ENCODE peak calls at places on chromosomes 13 and 19, in ten cellular contexts. G is brain microvascular endothelial cell, I is progenitor cell of endocrine pancreas, W is endothelial cell, L is thoracic aorta, D is glutamatergic neuron, M is tibial nerve, K is Peyer's patch, B is AG09309, C is HL-60. U is an unnamed sample.

GRCh38 chr13:79741006-79741405 is 260.1 kb downstream of the NDFIP2 start:
- DNase-seq in M (no peak), B (no peak), W (no peak), D (no peak), I (no peak), G (peak; percentile 42), K (no peak), L (no peak), C (no peak), U (no peak)

GRCh38 chr19:10805758-10806247 is 30.2 kb downstream of the TMED1 start:
- DNase-seq in K (no peak), W (no peak), M (no peak), L (no peak), B (no peak), D (peak; percentile 57), I (no peak), G (no peak), C (no peak), U (no peak)

GRCh38 chr13:49996166-49996915 is 501 bp upstream of the TRIM13 start:
- DNase-seq in C (peak; percentile 94), W (peak; percentile 90), L (peak; percentile 54), M (peak; percentile 89), B (peak; percentile 61), G (peak; percentile 76), D (peak; percentile 96), I (peak; percentile 88), K (peak; percentile 88), U (peak; percentile 92)

GRCh38 chr13:77543711-77544110 is 8.2 kb downstream of the SCEL start:
- DNase-seq in G (no peak), K (no peak), I (no peak), D (no peak), C (no peak), B (no peak), M (no peak), L (no peak), W (no peak), U (no peak)

GRCh38 chr13:113656015-113656588 is 1.9 kb downstream of the ATP4B start:
- DNase-seq in B (no peak), M (peak; percentile 8), D (peak; percentile 7), L (no peak), W (no peak), G (no peak), I (no peak), C (no peak), K (no peak), U (no peak)

GRCh38 chr19:42351079-42351735 is 25.8 kb downstream of the MEGF8 start:
- DNase-seq in C (no peak), W (no peak), K (no peak), M (no peak), G (no peak), B (no peak), D (no peak), I (no peak), L (no peak), U (no peak)

GRCh38 chr13:94620286-94620896 is 18.7 kb downstream of the GPR180 start:
- DNase-seq in I (no peak), B (no peak), G (peak; percentile 19), L (no peak), C (no peak), D (peak; percentile 43), W (peak; percentile 26), M (no peak), K (no peak), U (peak; percentile 41)

GRCh38 chr19:49447485-49448431 is 3.9 kb downstream of the PIH1D1 start:
- DNase-seq in I (no peak), K (no peak), C (no peak), L (no peak), W (no peak), B (no peak), D (no peak), M (no peak), G (no peak), U (no peak)

GRCh38 chr13:39876258-39876657 is 220.8 kb downstream of the COG6 start:
- DNase-seq in B (peak; percentile 88), L (no peak), K (no peak), I (no peak), G (peak; percentile 98), C (no peak), M (no peak), D (no peak), W (no peak), U (no peak)

GRCh38 chr19:7904074-7905020 is 670 bp downstream of the MAP2K7 start:
- DNase-seq in G (no peak), M (no peak), K (peak; percentile 49), I (no peak), C (peak; percentile 28), W (no peak), L (no peak), D (peak; percentile 55), B (no peak), U (peak; percentile 86)

DNA sequence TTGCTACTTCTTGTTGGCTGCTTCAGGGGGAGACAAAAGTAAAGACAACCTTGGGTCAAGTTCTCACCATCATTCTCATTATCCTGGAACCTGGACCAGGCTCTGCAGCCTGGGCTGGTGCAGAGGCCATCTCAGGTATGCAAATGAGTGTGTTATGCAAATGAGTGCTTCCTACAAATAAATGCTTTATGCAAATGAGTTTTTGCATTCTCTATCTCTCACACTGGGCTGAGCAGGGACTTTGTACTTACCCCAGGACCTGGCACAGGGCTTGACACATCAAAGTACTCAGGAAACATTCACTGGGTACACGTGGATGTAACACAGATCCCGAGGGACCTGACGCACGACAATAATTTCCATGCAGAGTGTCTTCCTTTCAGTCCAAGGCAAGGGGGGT is 103.0 kb downstream of the DNAJC15 start:
- DNase-seq in D (no peak), K (no peak), L (no peak), W (no peak), G (no peak), I (no peak), M (no peak), C (no peak), B (no peak), U (no peak)
- TF ChIP-seq CTCF in D (no peak), K (no peak), L (no peak), W (no peak), G (no peak), I (no peak), M (no peak), C (no peak), B (no peak), U (no peak)

GRCh38 chr13:38582133-38582532 is 104.7 kb upstream of the FREM2 start:
- DNase-seq in K (no peak), M (no peak), L (no peak), D (no peak), W (peak; percentile 42), B (no peak), G (peak; percentile 26), C (peak; percentile 8), I (no peak), U (peak; percentile 9)
- TF ChIP-seq CTCF in K (no peak), M (peak; percentile 30), L (peak; percentile 9), D (peak; percentile 22), W (peak; percentile 36), B (peak; percentile 40), G (peak; percentile 48), C (no peak), I (peak; percentile 67), U (peak; percentile 35)

GRCh38 chr13:21287331-21287907 is 111.0 kb downstream of the MRPL57 start:
- DNase-seq in D (no peak), L (no peak), G (no peak), C (no peak), I (no peak), M (no peak), B (no peak), W (no peak), K (no peak), U (no peak)

GRCh38 chr13:21289475-21289874 is 113.0 kb downstream of the MRPL57 start:
- DNase-seq in G (no peak), K (no peak), I (no peak), B (no peak), M (no peak), L (no peak), W (no peak), C (no peak), D (no peak), U (no peak)
- TF ChIP-seq CTCF in G (no peak), K (no peak), I (no peak), B (no peak), M (no peak), L (no peak), W (no peak), C (no peak), D (no peak), U (no peak)

DNA sequence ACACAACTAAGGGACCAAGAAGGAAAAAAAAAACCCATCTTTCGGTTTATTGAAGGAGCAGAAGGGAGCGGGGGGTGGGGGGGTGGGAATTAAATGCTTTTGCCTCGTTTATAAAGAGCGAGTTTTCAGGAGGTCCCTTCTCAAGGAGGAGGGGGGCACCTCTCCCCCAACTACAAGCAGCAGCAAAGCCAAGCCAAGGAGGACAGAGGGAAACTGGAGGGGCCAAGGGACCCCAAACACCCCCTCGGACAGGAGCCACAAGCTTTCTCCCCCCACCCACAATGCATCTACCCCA is 2.4 kb downstream of the IRF2BP1 start:
- DNase-seq in K (no peak), L (no peak), G (no peak), B (no peak), M (no peak), D (no peak), C (no peak), I (no peak), W (no peak), U (no peak)
- TF ChIP-seq CTCF in K (no peak), L (no peak), G (no peak), B (no peak), M (no peak), D (peak; percentile 50), C (no peak), I (peak; percentile 40), W (no peak), U (no peak)

GRCh38 chr19:48239582-48240141 is 16.1 kb downstream of the CARD8 start:
- DNase-seq in C (no peak), B (no peak), I (no peak), G (peak; percentile 36), W (no peak), M (no peak), D (no peak), L (no peak), K (no peak), U (no peak)

GRCh38 chr19:48239120-48239519 is 16.6 kb downstream of the CARD8 start:
- DNase-seq in L (no peak), W (no peak), M (no peak), G (no peak), D (no peak), I (no peak), B (no peak), C (no peak), K (no peak), U (no peak)

GRCh38 chr19:48237057-48237456 is 18.7 kb downstream of the CARD8 start:
- DNase-seq in G (no peak), K (no peak), C (no peak), M (no peak), B (no peak), I (no peak), D (no peak), L (no peak), W (no peak), U (no peak)
- TF ChIP-seq CTCF in G (no peak), K (no peak), C (no peak), M (no peak), B (no peak), I (no peak), D (no peak), L (no peak), W (no peak), U (no peak)

U was measured in GM13976.